ENCODE peak calls at places on chromosomes 3 and 15, in ten cellular contexts. H is left ventricle myocardium inferior; C is endodermal cell; X is BE2C; T is IMR-90; V is heart left ventricle; F is effector memory CD4-positive, alpha-beta T cell; U is astrocyte of the cerebellum; I is CD8-positive, alpha-beta memory T cell; N is fibroblast of villous mesenchyme. W is an unnamed sample.

GRCh38 chr3:86986666-86987420 is 4.1 kb downstream of the VGLL3 start:
- DNase-seq in H (no peak), C (no peak), X (no peak), T (peak), V (no peak), F (no peak), U (no peak), I (no peak), N (peak), W (no peak)

GRCh38 chr15:34837246-34838016 is 42.1 kb upstream of the ACTC1 start:
- DNase-seq in H (no peak), C (no peak), X (peak), T (peak), V (no peak), F (no peak), U (peak), I (no peak), N (peak), W (peak)

GRCh38 chr3:183385698-183386590 is 42.5 kb downstream of the MCF2L2 start:
- DNase-seq in H (no peak), C (peak), X (peak), T (peak), V (no peak), F (no peak), U (peak), I (peak), N (peak), W (peak)

GRCh38 chr3:194255252-194256039 is 95.7 kb downstream of the CPN2 start:
- DNase-seq in H (peak), C (peak), X (peak), T (no peak), V (peak), F (no peak), U (no peak), I (no peak), N (peak), W (no peak)

GRCh38 chr15:99443056-99443756 is 122.6 kb upstream of the MEF2A start:
- DNase-seq in H (no peak), C (no peak), X (peak), T (no peak), V (no peak), F (no peak), U (no peak), I (no peak), N (no peak), W (no peak)

GRCh38 chr3:88041005-88041404 is 17.8 kb downstream of the CGGBP1 start:
- DNase-seq in H (no peak), C (peak), X (no peak), T (no peak), V (no peak), F (no peak), U (no peak), I (no peak), N (no peak), W (no peak)

GRCh38 chr3:185824051-185824466 is 783 bp downstream of the IGF2BP2 start:
- DNase-seq in H (no peak), C (peak), X (no peak), T (no peak), V (no peak), F (no peak), U (no peak), I (no peak), N (peak), W (no peak)

GRCh38 chr3:55485208-55485791 is 1.8 kb downstream of the WNT5A start:
- DNase-seq in H (peak), C (peak), X (peak), T (peak), V (peak), F (no peak), U (peak), I (no peak), N (peak), W (peak)

GRCh38 chr15:41790756-41791546 is 16.7 kb downstream of the MAPKBP1 start:
- DNase-seq in H (no peak), C (no peak), X (no peak), T (peak), V (no peak), F (no peak), U (peak), I (no peak), N (peak), W (no peak)

GRCh38 chr15:31439328-31439727 is 112.7 kb downstream of the KLF13 start:
- DNase-seq in H (no peak), C (peak), X (peak), T (no peak), V (no peak), F (no peak), U (no peak), I (peak), N (no peak), W (no peak)

GRCh38 chr3:67018105-67018788 is 20.1 kb downstream of the KBTBD8 start:
- DNase-seq in H (peak), C (no peak), X (no peak), T (no peak), V (peak), F (no peak), U (no peak), I (no peak), N (peak), W (peak)

GRCh38 chr15:89108865-89109660 is 20.8 kb downstream of the ABHD2 start:
- DNase-seq in H (no peak), C (no peak), X (peak), T (no peak), V (no peak), F (no peak), U (no peak), I (no peak), N (no peak), W (no peak)

GRCh38 chr15:99197861-99198260 is 51.5 kb downstream of the TTC23 start:
- DNase-seq in H (no peak), C (no peak), X (no peak), T (peak), V (no peak), F (no peak), U (no peak), I (no peak), N (peak), W (no peak)

GRCh38 chr15:61829514-61829889 is 230.7 kb downstream of the VPS13C start:
- DNase-seq in H (no peak), C (no peak), X (no peak), T (no peak), V (no peak), F (no peak), U (no peak), I (no peak), N (no peak), W (no peak)

GRCh38 chr3:139561959-139562676 is 22.6 kb upstream of the RBP1 start:
- DNase-seq in H (no peak), C (peak), X (peak), T (peak), V (no peak), F (no peak), U (peak), I (no peak), N (peak), W (no peak)

DNA sequence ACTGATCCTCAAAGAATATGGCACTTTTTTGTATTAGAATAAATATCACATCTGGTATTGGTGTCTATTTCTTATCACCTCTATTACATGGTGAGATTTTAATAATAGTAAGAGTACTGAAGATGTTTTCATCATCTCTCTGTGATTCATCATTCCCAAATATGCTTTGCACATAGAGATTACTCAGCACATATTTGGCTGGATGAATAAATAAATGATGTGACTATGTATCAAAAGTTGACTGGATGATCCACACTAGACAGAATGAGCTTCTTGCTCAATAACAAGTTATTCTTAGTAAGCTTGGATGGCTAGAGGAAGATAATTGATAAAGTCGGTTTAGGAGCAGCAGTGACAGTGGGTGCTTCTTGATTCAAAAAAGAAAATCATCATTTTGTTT is 105.0 kb upstream of the OSTN start:
- DNase-seq in H (no peak), C (no peak), X (no peak), T (peak), V (no peak), F (no peak), U (no peak), I (no peak), N (peak), W (peak)
- H3K4me3 ChIP-seq in H (no peak), C (no peak), X (no peak), T (no peak), V (no peak), F (no peak), U (no peak), I (no peak), N (no peak), W (no peak)

GRCh38 chr3:158103956-158104338 is 2.3 kb downstream of the SHOX2 start:
- DNase-seq in H (no peak), C (peak), X (no peak), T (no peak), V (no peak), F (no peak), U (no peak), I (no peak), N (no peak), W (no peak)
- H3K4me3 ChIP-seq in H (peak), C (peak), X (peak), T (no peak), V (peak), F (no peak), U (no peak), I (no peak), N (no peak), W (peak)

GRCh38 chr3:57832925-57833324 is 76.8 kb downstream of the SLMAP start:
- DNase-seq in H (no peak), C (no peak), X (no peak), T (no peak), V (no peak), F (no peak), U (no peak), I (no peak), N (no peak), W (no peak)

GRCh38 chr3:57833763-57834162 is 77.7 kb downstream of the SLMAP start:
- DNase-seq in H (no peak), C (no peak), X (no peak), T (no peak), V (no peak), F (no peak), U (no peak), I (no peak), N (no peak), W (no peak)

GRCh38 chr3:57840445-57840844 is 84.3 kb downstream of the SLMAP start:
- DNase-seq in H (no peak), C (no peak), X (no peak), T (no peak), V (no peak), F (no peak), U (no peak), I (no peak), N (no peak), W (no peak)

GRCh38 chr3:57837686-57838085 is 81.6 kb downstream of the SLMAP start:
- DNase-seq in H (no peak), C (no peak), X (no peak), T (no peak), V (no peak), F (no peak), U (no peak), I (no peak), N (no peak), W (no peak)

DNA sequence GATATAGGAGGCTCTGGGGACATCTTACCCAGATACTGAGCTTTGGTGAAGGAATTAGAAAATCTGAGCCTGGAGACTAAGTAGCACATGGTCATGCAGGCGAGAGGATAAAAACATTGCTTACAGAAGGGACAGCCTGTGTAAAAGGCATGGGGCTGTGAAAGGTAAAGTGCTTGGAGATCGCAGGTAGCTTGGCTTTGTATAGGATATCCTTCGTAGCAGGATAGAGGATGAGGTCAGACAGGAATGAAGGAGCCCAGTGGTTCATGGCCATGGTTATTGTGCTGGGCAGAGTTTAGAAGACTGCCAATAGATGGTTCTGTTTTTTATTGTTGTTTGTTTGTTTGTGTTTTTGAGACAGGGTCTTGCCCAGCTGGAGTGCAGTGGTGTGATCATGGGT is 82.5 kb downstream of the SLMAP start:
- DNase-seq in H (no peak), C (no peak), X (no peak), T (no peak), V (no peak), F (no peak), U (no peak), I (no peak), N (no peak), W (no peak)
- H3K4me3 ChIP-seq in H (no peak), C (no peak), X (no peak), T (no peak), V (no peak), F (no peak), U (no peak), I (no peak), N (no peak), W (no peak)

GRCh38 chr3:49173116-49173791 is 1.9 kb downstream of the KLHDC8B start:
- DNase-seq in H (peak), C (peak), X (peak), T (no peak), V (peak), F (no peak), U (no peak), I (no peak), N (peak), W (no peak)
- H3K4me3 ChIP-seq in H (peak), C (peak), X (peak), T (no peak), V (peak), F (no peak), U (no peak), I (no peak), N (peak), W (no peak)